ENCODE peak calls at places on chromosomes 6 and 20, in nine cellular contexts. Y, U, F, C, V, J, Q, G and A are unnamed samples.

GRCh38 chr20:51893723-51894122 is 91.4 kb upstream of the SALL4 start:
- DNase-seq in U (no peak), C (no peak), V (no peak), J (no peak), G (no peak), Y (no peak), Q (no peak), F (no peak), A (no peak)

GRCh38 chr20:18138266-18138582 is 561 bp downstream of the KAT14 start:
- DNase-seq in F (no peak), V (no peak), U (no peak), Y (no peak), J (no peak), C (no peak), G (no peak), Q (no peak), A (no peak)

GRCh38 chr6:53530346-53530745 is 14.6 kb downstream of the GCLC start:
- DNase-seq in F (no peak), J (peak), U (no peak), C (peak), Q (no peak), Y (no peak), G (no peak), V (no peak), A (no peak)

GRCh38 chr6:141443668-141444067 is 689.1 kb upstream of the GJE1 start:
- DNase-seq in G (no peak), F (no peak), V (no peak), J (no peak), Y (no peak), U (no peak), C (no peak), Q (no peak), A (no peak)

GRCh38 chr20:33658510-33658909 is 3.6 kb upstream of the C20orf144 start:
- DNase-seq in Q (no peak), G (no peak), U (no peak), F (no peak), V (no peak), Y (no peak), J (no peak), C (no peak), A (no peak)

GRCh38 chr20:41387433-41387832 is 20.8 kb upstream of the EMILIN3 start:
- DNase-seq in C (no peak), V (no peak), J (no peak), F (no peak), Q (no peak), Y (no peak), U (no peak), G (no peak), A (no peak)

GRCh38 chr6:138989098-138989983 is 1.3 kb upstream of the REPS1 start:
- DNase-seq in G (no peak), U (no peak), F (no peak), Y (no peak), V (no peak), Q (no peak), J (no peak), C (no peak), A (no peak)

GRCh38 chr6:47512872-47513271 is 35.3 kb downstream of the CD2AP start:
- DNase-seq in U (no peak), Y (no peak), G (no peak), F (no peak), J (no peak), C (no peak), V (peak), Q (no peak), A (no peak)

GRCh38 chr20:63457737-63458136 is 14.7 kb downstream of the KCNQ2 start:
- DNase-seq in C (peak), Y (no peak), U (peak), Q (peak), J (peak), V (peak), F (no peak), G (peak), A (no peak)

GRCh38 chr6:11318835-11319813 is 86.7 kb upstream of the NEDD9 start:
- DNase-seq in J (no peak), C (no peak), Q (no peak), U (no peak), V (no peak), F (no peak), Y (no peak), G (no peak), A (no peak)

GRCh38 chr6:31829633-31830492 is 2.3 kb downstream of the HSPA1B start:
- DNase-seq in Y (no peak), J (peak), U (peak), C (no peak), V (peak), F (no peak), G (no peak), Q (peak), A (no peak)

GRCh38 chr20:4256886-4257285 is 241.5 kb upstream of the RNF24 start:
- DNase-seq in J (no peak), C (no peak), F (no peak), G (no peak), U (no peak), Q (no peak), V (no peak), Y (no peak), A (no peak)

GRCh38 chr6:108940741-108941140 is 92.5 kb downstream of the ARMC2 start:
- DNase-seq in F (no peak), G (no peak), Q (no peak), Y (no peak), J (no peak), U (no peak), C (no peak), V (no peak), A (no peak)